ENCODE peak calls at places on chromosome 2, in four cellular contexts. One of them, this sample, is unnamed.

GRCh38 chr2:222309361-222309760 is 10.6 kb upstream of the PAX3 start:
- DNase-seq in Peyer's patch: no peak
- DNase-seq in ELF-1: no peak
- DNase-seq in AG09319: no peak
- DNase-seq in this sample: no peak

GRCh38 chr2:181656450-181657261 is at the start of gene CERKL:
- DNase-seq in AG09319: no peak
- DNase-seq in Peyer's patch: peak
- DNase-seq in ELF-1: peak
- DNase-seq in this sample: no peak

GRCh38 chr2:108604196-108604595 is 69.9 kb downstream of the LIMS1 start:
- DNase-seq in ELF-1: no peak
- DNase-seq in AG09319: no peak
- DNase-seq in Peyer's patch: no peak
- DNase-seq in this sample: no peak

GRCh38 chr2:12606472-12607000 is 110.2 kb upstream of the TRIB2 start:
- DNase-seq in ELF-1: no peak
- DNase-seq in AG09319: no peak
- DNase-seq in Peyer's patch: no peak
- DNase-seq in this sample: no peak

GRCh38 chr2:203400805-203401585 is 72.8 kb downstream of the ABI2 start:
- DNase-seq in Peyer's patch: no peak
- DNase-seq in ELF-1: no peak
- DNase-seq in AG09319: no peak
- DNase-seq in this sample: no peak

GRCh38 chr2:201859886-201860285 is 53.5 kb downstream of the CDK15 start:
- DNase-seq in Peyer's patch: no peak
- DNase-seq in ELF-1: no peak
- DNase-seq in AG09319: no peak
- DNase-seq in this sample: no peak

GRCh38 chr2:8636691-8637636 is 44.9 kb upstream of the ID2 start:
- DNase-seq in Peyer's patch: no peak
- DNase-seq in AG09319: no peak
- DNase-seq in ELF-1: peak
- DNase-seq in this sample: no peak

GRCh38 chr2:214587442-214587841 is 176.6 kb downstream of the VWC2L start:
- DNase-seq in AG09319: no peak
- DNase-seq in ELF-1: peak
- DNase-seq in Peyer's patch: no peak
- DNase-seq in this sample: no peak

GRCh38 chr2:219010162-219010756 is 17.0 kb upstream of the CRYBA2 start:
- DNase-seq in ELF-1: peak
- DNase-seq in AG09319: no peak
- DNase-seq in Peyer's patch: peak
- DNase-seq in this sample: no peak